ENCODE peak calls at places on chromosomes 16 and 17, in eight cellular contexts. One of them, this sample, is unnamed.

GRCh38 chr17:18028114-18028513 is 10.9 kb downstream of the ATPAF2 start:
- DNase-seq in cardiac fibroblast: no peak
- DNase-seq in ascending aorta: peak; percentile 41
- DNase-seq in endothelial cell: no peak
- DNase-seq in cardiac muscle cell: no peak
- DNase-seq in progenitor cell of endocrine pancreas: no peak
- DNase-seq in Calu3: no peak
- DNase-seq in GM10248: no peak
- DNase-seq in this sample: no peak

GRCh38 chr16:50881953-50882352 is 140.1 kb downstream of the CYLD start:
- DNase-seq in endothelial cell: no peak
- DNase-seq in cardiac fibroblast: no peak
- DNase-seq in progenitor cell of endocrine pancreas: no peak
- DNase-seq in ascending aorta: peak; percentile 48
- DNase-seq in cardiac muscle cell: no peak
- DNase-seq in Calu3: no peak
- DNase-seq in GM10248: no peak
- DNase-seq in this sample: peak; percentile 59

GRCh38 chr16:47643610-47644009 is 182.5 kb downstream of the PHKB start:
- DNase-seq in cardiac muscle cell: peak; percentile 6
- DNase-seq in GM10248: no peak
- DNase-seq in Calu3: no peak
- DNase-seq in endothelial cell: no peak
- DNase-seq in ascending aorta: no peak
- DNase-seq in cardiac fibroblast: peak; percentile 15
- DNase-seq in progenitor cell of endocrine pancreas: no peak
- DNase-seq in this sample: no peak

GRCh38 chr16:57531635-57532220 is 4.6 kb downstream of the CCDC102A start:
- DNase-seq in ascending aorta: peak; percentile 54
- DNase-seq in GM10248: no peak
- DNase-seq in progenitor cell of endocrine pancreas: no peak
- DNase-seq in Calu3: no peak
- DNase-seq in endothelial cell: no peak
- DNase-seq in cardiac muscle cell: no peak
- DNase-seq in cardiac fibroblast: no peak
- DNase-seq in this sample: peak; percentile 48

GRCh38 chr16:87431926-87432325 is 39.8 kb downstream of the MAP1LC3B start:
- DNase-seq in GM10248: no peak
- DNase-seq in endothelial cell: no peak
- DNase-seq in cardiac fibroblast: peak; percentile 84
- DNase-seq in ascending aorta: no peak
- DNase-seq in cardiac muscle cell: peak; percentile 57
- DNase-seq in progenitor cell of endocrine pancreas: no peak
- DNase-seq in Calu3: no peak
- DNase-seq in this sample: no peak

GRCh38 chr17:50414808-50415207 is 11.2 kb upstream of the ACSF2 start:
- DNase-seq in cardiac fibroblast: peak; percentile 59
- DNase-seq in Calu3: no peak
- DNase-seq in ascending aorta: no peak
- DNase-seq in progenitor cell of endocrine pancreas: no peak
- DNase-seq in cardiac muscle cell: no peak
- DNase-seq in endothelial cell: no peak
- DNase-seq in GM10248: no peak
- DNase-seq in this sample: no peak

GRCh38 chr16:88116121-88116900 is 165.1 kb downstream of the BANP start:
- DNase-seq in cardiac muscle cell: peak; percentile 69
- DNase-seq in progenitor cell of endocrine pancreas: no peak
- DNase-seq in ascending aorta: no peak
- DNase-seq in GM10248: no peak
- DNase-seq in Calu3: no peak
- DNase-seq in endothelial cell: no peak
- DNase-seq in cardiac fibroblast: peak; percentile 68
- DNase-seq in this sample: no peak

GRCh38 chr17:72702136-72702735 is 390.3 kb downstream of the SLC39A11 start:
- DNase-seq in GM10248: no peak
- DNase-seq in cardiac fibroblast: peak; percentile 59
- DNase-seq in cardiac muscle cell: peak; percentile 60
- DNase-seq in endothelial cell: no peak
- DNase-seq in ascending aorta: no peak
- DNase-seq in Calu3: no peak
- DNase-seq in progenitor cell of endocrine pancreas: no peak
- DNase-seq in this sample: no peak

GRCh38 chr17:17796787-17797061 is 40.1 kb downstream of the SREBF1 start:
- DNase-seq in GM10248: no peak
- DNase-seq in Calu3: no peak
- DNase-seq in ascending aorta: no peak
- DNase-seq in cardiac muscle cell: no peak
- DNase-seq in cardiac fibroblast: no peak
- DNase-seq in endothelial cell: no peak
- DNase-seq in progenitor cell of endocrine pancreas: no peak
- DNase-seq in this sample: no peak

GRCh38 chr16:7765079-7765550 is 432.5 kb downstream of the RBFOX1 start:
- DNase-seq in GM10248: no peak
- DNase-seq in endothelial cell: no peak
- DNase-seq in cardiac fibroblast: no peak
- DNase-seq in Calu3: no peak
- DNase-seq in cardiac muscle cell: no peak
- DNase-seq in ascending aorta: no peak
- DNase-seq in progenitor cell of endocrine pancreas: no peak
- DNase-seq in this sample: no peak

GRCh38 chr17:74153821-74154430 is 49.6 kb upstream of the RPL38 start:
- DNase-seq in ascending aorta: peak; percentile 42
- DNase-seq in GM10248: no peak
- DNase-seq in cardiac muscle cell: no peak
- DNase-seq in Calu3: no peak
- DNase-seq in endothelial cell: no peak
- DNase-seq in cardiac fibroblast: no peak
- DNase-seq in progenitor cell of endocrine pancreas: no peak
- DNase-seq in this sample: peak; percentile 75
- TF ChIP-seq CTCF in ascending aorta: no peak
- TF ChIP-seq CTCF in GM10248: no peak
- TF ChIP-seq CTCF in cardiac muscle cell: no peak
- TF ChIP-seq CTCF in Calu3: no peak
- TF ChIP-seq CTCF in endothelial cell: no peak
- TF ChIP-seq CTCF in cardiac fibroblast: no peak
- TF ChIP-seq CTCF in progenitor cell of endocrine pancreas: peak; percentile 14
- TF ChIP-seq CTCF in this sample: no peak

DNA sequence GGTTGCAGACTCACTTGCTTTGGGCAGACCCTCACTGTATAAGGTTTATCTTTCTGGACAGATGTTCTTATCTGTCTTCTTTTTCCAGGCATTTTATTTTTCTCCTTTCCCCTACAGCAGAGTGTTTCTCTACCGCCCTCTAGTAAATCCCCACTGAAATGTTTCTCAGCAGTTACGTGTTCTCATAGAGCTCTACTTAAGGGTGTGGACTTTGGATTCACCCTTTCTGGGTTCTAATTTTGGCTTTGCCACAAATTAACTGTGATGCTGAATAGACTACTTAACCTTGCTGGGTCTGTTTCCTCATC is 2.0 kb downstream of the ADAT1 start:
- DNase-seq in ascending aorta: no peak
- DNase-seq in cardiac fibroblast: peak; percentile 65
- DNase-seq in endothelial cell: no peak
- DNase-seq in cardiac muscle cell: peak; percentile 60
- DNase-seq in Calu3: no peak
- DNase-seq in progenitor cell of endocrine pancreas: no peak
- DNase-seq in GM10248: peak; percentile 41
- DNase-seq in this sample: no peak
- TF ChIP-seq CTCF in ascending aorta: peak; percentile 6
- TF ChIP-seq CTCF in cardiac fibroblast: peak; percentile 64
- TF ChIP-seq CTCF in endothelial cell: no peak
- TF ChIP-seq CTCF in cardiac muscle cell: peak; percentile 67
- TF ChIP-seq CTCF in Calu3: no peak
- TF ChIP-seq CTCF in progenitor cell of endocrine pancreas: peak; percentile 55
- TF ChIP-seq CTCF in GM10248: peak; percentile 57
- TF ChIP-seq CTCF in this sample: peak; percentile 58

GRCh38 chr17:66405836-66406679 is 103.6 kb downstream of the PRKCA start:
- DNase-seq in ascending aorta: no peak
- DNase-seq in cardiac fibroblast: no peak
- DNase-seq in GM10248: no peak
- DNase-seq in cardiac muscle cell: no peak
- DNase-seq in Calu3: no peak
- DNase-seq in endothelial cell: no peak
- DNase-seq in progenitor cell of endocrine pancreas: no peak
- DNase-seq in this sample: no peak

GRCh38 chr17:66400698-66401097 is 98.3 kb downstream of the PRKCA start:
- DNase-seq in GM10248: no peak
- DNase-seq in progenitor cell of endocrine pancreas: no peak
- DNase-seq in cardiac fibroblast: no peak
- DNase-seq in cardiac muscle cell: no peak
- DNase-seq in ascending aorta: no peak
- DNase-seq in endothelial cell: no peak
- DNase-seq in Calu3: no peak
- DNase-seq in this sample: no peak

GRCh38 chr17:66401364-66401763 is 99.0 kb downstream of the PRKCA start:
- DNase-seq in Calu3: no peak
- DNase-seq in GM10248: no peak
- DNase-seq in cardiac muscle cell: no peak
- DNase-seq in progenitor cell of endocrine pancreas: no peak
- DNase-seq in ascending aorta: no peak
- DNase-seq in cardiac fibroblast: no peak
- DNase-seq in endothelial cell: no peak
- DNase-seq in this sample: no peak

GRCh38 chr17:66406701-66407644 is 104.6 kb downstream of the PRKCA start:
- DNase-seq in progenitor cell of endocrine pancreas: no peak
- DNase-seq in ascending aorta: no peak
- DNase-seq in GM10248: no peak
- DNase-seq in endothelial cell: no peak
- DNase-seq in Calu3: no peak
- DNase-seq in cardiac muscle cell: no peak
- DNase-seq in cardiac fibroblast: no peak
- DNase-seq in this sample: no peak

DNA sequence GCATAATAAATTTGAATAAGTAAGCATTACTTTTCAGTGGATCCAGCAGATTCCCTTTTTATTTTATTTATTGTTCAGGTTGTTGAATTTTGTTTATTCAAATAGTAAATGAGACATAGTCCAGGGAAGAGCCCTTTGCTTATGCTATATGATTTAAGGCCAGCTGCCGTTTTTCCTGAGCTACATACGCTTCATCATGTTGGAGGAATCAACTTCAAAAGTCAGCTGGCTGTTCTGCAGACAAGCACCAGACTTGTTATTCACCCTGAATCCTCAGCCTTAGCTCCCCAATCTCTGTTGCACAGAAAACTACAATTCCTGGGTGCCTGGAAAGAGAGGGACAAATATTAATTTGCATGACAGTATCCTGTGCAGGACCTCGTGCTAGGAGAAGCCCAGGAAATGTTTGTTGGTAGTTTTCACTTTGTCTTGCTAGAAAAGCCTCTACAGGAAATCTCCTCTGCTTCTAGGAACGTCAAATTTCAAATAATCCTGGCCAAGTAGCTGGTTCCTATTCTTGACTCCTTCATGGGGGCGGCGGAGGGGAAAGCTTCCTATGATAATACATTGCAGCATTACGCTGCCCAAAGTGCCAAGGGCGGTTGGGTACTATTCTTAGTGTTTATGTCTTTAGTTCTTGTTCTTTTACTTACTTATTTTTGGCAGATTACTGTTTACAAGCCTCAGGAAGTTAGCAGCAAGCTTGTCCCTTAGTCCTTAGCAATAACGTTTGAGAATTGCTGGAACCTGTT is 101.6 kb downstream of the PRKCA start:
- DNase-seq in endothelial cell: no peak
- DNase-seq in ascending aorta: no peak
- DNase-seq in cardiac muscle cell: peak; percentile 31
- DNase-seq in progenitor cell of endocrine pancreas: no peak
- DNase-seq in Calu3: no peak
- DNase-seq in cardiac fibroblast: peak; percentile 18
- DNase-seq in GM10248: no peak
- DNase-seq in this sample: no peak
- TF ChIP-seq CTCF in endothelial cell: no peak
- TF ChIP-seq CTCF in ascending aorta: no peak
- TF ChIP-seq CTCF in cardiac muscle cell: no peak
- TF ChIP-seq CTCF in progenitor cell of endocrine pancreas: no peak
- TF ChIP-seq CTCF in Calu3: no peak
- TF ChIP-seq CTCF in cardiac fibroblast: no peak
- TF ChIP-seq CTCF in GM10248: no peak
- TF ChIP-seq CTCF in this sample: no peak

GRCh38 chr16:61814716-61815347 is 221.4 kb downstream of the CDH8 start:
- DNase-seq in endothelial cell: no peak
- DNase-seq in progenitor cell of endocrine pancreas: no peak
- DNase-seq in cardiac muscle cell: no peak
- DNase-seq in cardiac fibroblast: no peak
- DNase-seq in ascending aorta: no peak
- DNase-seq in GM10248: no peak
- DNase-seq in Calu3: no peak
- DNase-seq in this sample: no peak
- TF ChIP-seq CTCF in endothelial cell: no peak
- TF ChIP-seq CTCF in progenitor cell of endocrine pancreas: no peak
- TF ChIP-seq CTCF in cardiac muscle cell: no peak
- TF ChIP-seq CTCF in cardiac fibroblast: no peak
- TF ChIP-seq CTCF in ascending aorta: no peak
- TF ChIP-seq CTCF in GM10248: no peak
- TF ChIP-seq CTCF in Calu3: no peak
- TF ChIP-seq CTCF in this sample: no peak

DNA sequence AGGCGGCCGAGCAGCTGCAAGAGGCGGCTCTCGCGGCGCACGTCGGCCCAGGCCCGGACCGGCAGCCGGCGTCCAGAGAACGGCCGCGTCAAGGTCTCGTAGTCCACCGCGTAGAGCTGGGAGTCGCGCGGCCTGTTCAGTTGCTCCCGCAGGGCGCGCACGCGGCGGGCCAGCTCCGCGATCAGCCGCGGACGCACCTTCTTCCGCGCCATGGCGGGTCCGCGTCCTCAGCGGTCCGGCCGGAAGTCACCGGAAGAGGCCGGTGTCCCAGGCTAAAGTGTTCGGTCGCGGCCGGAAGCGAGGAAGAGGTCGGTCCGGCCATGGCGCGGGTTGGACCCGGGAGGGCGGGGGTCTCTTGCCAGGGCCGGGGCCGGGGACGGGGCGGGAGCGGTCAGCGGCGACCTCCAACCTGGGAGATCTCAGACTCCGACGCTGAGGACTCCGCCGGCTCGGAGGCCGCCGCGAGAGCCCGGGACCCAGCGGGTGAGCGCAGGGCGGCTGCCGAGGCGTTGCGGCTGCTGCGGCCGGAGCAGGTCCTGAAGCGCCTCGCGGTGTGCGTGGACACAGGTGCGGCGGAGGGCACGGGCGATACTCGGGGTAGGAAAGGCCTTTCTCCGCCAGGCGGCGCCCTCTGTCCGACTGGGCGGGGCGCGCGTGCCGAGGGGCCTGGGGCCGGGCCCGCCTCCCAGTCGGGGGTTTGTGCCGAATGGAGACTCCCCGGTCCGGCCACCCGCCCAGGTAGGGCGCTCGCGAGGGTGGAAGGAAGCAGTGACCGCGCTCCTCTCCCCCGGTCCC is at the start of gene MRPS34:
- DNase-seq in progenitor cell of endocrine pancreas: peak; percentile 90
- DNase-seq in Calu3: peak; percentile 92
- DNase-seq in GM10248: peak; percentile 88
- DNase-seq in cardiac fibroblast: peak; percentile 83
- DNase-seq in cardiac muscle cell: peak; percentile 86
- DNase-seq in endothelial cell: peak; percentile 86
- DNase-seq in ascending aorta: peak; percentile 88
- DNase-seq in this sample: peak; percentile 94
- TF ChIP-seq CTCF in progenitor cell of endocrine pancreas: peak; percentile 95
- TF ChIP-seq CTCF in Calu3: peak; percentile 92
- TF ChIP-seq CTCF in GM10248: peak; percentile 84
- TF ChIP-seq CTCF in cardiac fibroblast: peak; percentile 38
- TF ChIP-seq CTCF in cardiac muscle cell: peak; percentile 67
- TF ChIP-seq CTCF in endothelial cell: peak; percentile 92
- TF ChIP-seq CTCF in ascending aorta: peak; percentile 82
- TF ChIP-seq CTCF in this sample: peak; percentile 95